ENCODE peak calls at places on chromosome 6, in four cellular contexts. One of them, this sample, is unnamed.

GRCh38 chr6:90645634-90646033 is 58.8 kb upstream of the MAP3K7 start:
- DNase-seq in brain microvascular endothelial cell: no peak
- DNase-seq in Panc1: no peak
- DNase-seq in GM10248: no peak
- DNase-seq in this sample: no peak

GRCh38 chr6:141752677-141753076 is 380.0 kb upstream of the GJE1 start:
- DNase-seq in brain microvascular endothelial cell: no peak
- DNase-seq in Panc1: no peak
- DNase-seq in GM10248: no peak
- DNase-seq in this sample: no peak

GRCh38 chr6:161405418-161405817 is 131.6 kb upstream of the AGPAT4 start:
- DNase-seq in brain microvascular endothelial cell: no peak
- DNase-seq in Panc1: no peak
- DNase-seq in GM10248: no peak
- DNase-seq in this sample: no peak

GRCh38 chr6:52568320-52568719 is 8.5 kb downstream of the TRAM2 start:
- DNase-seq in brain microvascular endothelial cell: no peak
- DNase-seq in Panc1: no peak
- DNase-seq in GM10248: no peak
- DNase-seq in this sample: no peak

GRCh38 chr6:69232506-69233194 is 564.2 kb downstream of the LMBRD1 start:
- DNase-seq in brain microvascular endothelial cell: peak
- DNase-seq in Panc1: no peak
- DNase-seq in GM10248: peak
- DNase-seq in this sample: peak

GRCh38 chr6:82068721-82069120 is 178.8 kb downstream of the IBTK start:
- DNase-seq in brain microvascular endothelial cell: no peak
- DNase-seq in Panc1: no peak
- DNase-seq in GM10248: no peak
- DNase-seq in this sample: no peak

GRCh38 chr6:8279094-8279805 is 156.1 kb downstream of the SLC35B3 start:
- DNase-seq in brain microvascular endothelial cell: no peak
- DNase-seq in Panc1: no peak
- DNase-seq in GM10248: no peak
- DNase-seq in this sample: no peak

GRCh38 chr6:155152211-155153076 is 111.4 kb upstream of the CLDN20 start:
- DNase-seq in brain microvascular endothelial cell: no peak
- DNase-seq in Panc1: no peak
- DNase-seq in GM10248: no peak
- DNase-seq in this sample: no peak

GRCh38 chr6:145733770-145734169 is 1.6 kb downstream of the EPM2A start:
- DNase-seq in brain microvascular endothelial cell: no peak
- DNase-seq in Panc1: no peak
- DNase-seq in GM10248: no peak
- DNase-seq in this sample: no peak

GRCh38 chr6:146419576-146419975 is 124.1 kb upstream of the RAB32 start:
- DNase-seq in brain microvascular endothelial cell: no peak
- DNase-seq in Panc1: no peak
- DNase-seq in GM10248: no peak
- DNase-seq in this sample: no peak

GRCh38 chr6:44512868-44513641 is 125.5 kb downstream of the CDC5L start:
- DNase-seq in brain microvascular endothelial cell: no peak
- DNase-seq in Panc1: no peak
- DNase-seq in GM10248: no peak
- DNase-seq in this sample: no peak

GRCh38 chr6:66103954-66104353 is 396.9 kb upstream of the EYS start:
- DNase-seq in brain microvascular endothelial cell: no peak
- DNase-seq in Panc1: no peak
- DNase-seq in GM10248: no peak
- DNase-seq in this sample: no peak

GRCh38 chr6:138593100-138593877 is 94.0 kb upstream of the NHSL1 start:
- DNase-seq in brain microvascular endothelial cell: peak
- DNase-seq in Panc1: peak
- DNase-seq in GM10248: peak
- DNase-seq in this sample: peak

GRCh38 chr6:127162808-127163207 is 44.3 kb downstream of the RSPO3 start:
- DNase-seq in brain microvascular endothelial cell: peak
- DNase-seq in Panc1: no peak
- DNase-seq in GM10248: no peak
- DNase-seq in this sample: no peak

GRCh38 chr6:159852877-159853276 is 37.9 kb upstream of the MAS1 start:
- DNase-seq in brain microvascular endothelial cell: no peak
- DNase-seq in Panc1: no peak
- DNase-seq in GM10248: no peak
- DNase-seq in this sample: no peak

GRCh38 chr6:3566812-3567211 is 110.0 kb upstream of the SLC22A23 start:
- DNase-seq in brain microvascular endothelial cell: peak
- DNase-seq in Panc1: no peak
- DNase-seq in GM10248: no peak
- DNase-seq in this sample: no peak

GRCh38 chr6:42349753-42350573 is 101.8 kb downstream of the TRERF1 start:
- DNase-seq in brain microvascular endothelial cell: no peak
- DNase-seq in Panc1: no peak
- DNase-seq in GM10248: no peak
- DNase-seq in this sample: no peak

GRCh38 chr6:47414517-47415167 is 62.9 kb upstream of the CD2AP start:
- DNase-seq in brain microvascular endothelial cell: peak
- DNase-seq in Panc1: peak
- DNase-seq in GM10248: peak
- DNase-seq in this sample: peak

GRCh38 chr6:30075987-30076311 is 380 bp upstream of the RNF39 start:
- DNase-seq in brain microvascular endothelial cell: no peak
- DNase-seq in Panc1: no peak
- DNase-seq in GM10248: peak
- DNase-seq in this sample: no peak

GRCh38 chr6:150667977-150668716 is 68.5 kb downstream of the PLEKHG1 start:
- DNase-seq in brain microvascular endothelial cell: peak
- DNase-seq in Panc1: no peak
- DNase-seq in GM10248: no peak
- DNase-seq in this sample: no peak

GRCh38 chr6:44470746-44471145 is 83.2 kb downstream of the CDC5L start:
- DNase-seq in brain microvascular endothelial cell: no peak
- DNase-seq in Panc1: no peak
- DNase-seq in GM10248: no peak
- DNase-seq in this sample: no peak

GRCh38 chr6:158653577-158654354 is 3.9 kb downstream of the SYTL3 start:
- DNase-seq in brain microvascular endothelial cell: no peak
- DNase-seq in Panc1: no peak
- DNase-seq in GM10248: peak
- DNase-seq in this sample: peak

GRCh38 chr6:22754111-22754510 is 184.7 kb downstream of the HDGFL1 start:
- DNase-seq in brain microvascular endothelial cell: peak
- DNase-seq in Panc1: no peak
- DNase-seq in GM10248: no peak
- DNase-seq in this sample: no peak

GRCh38 chr6:137853569-137854213 is 13.4 kb upstream of the TNFAIP3 start:
- DNase-seq in brain microvascular endothelial cell: no peak
- DNase-seq in Panc1: no peak
- DNase-seq in GM10248: no peak
- DNase-seq in this sample: no peak

GRCh38 chr6:20793174-20793573 is 258.9 kb downstream of the CDKAL1 start:
- DNase-seq in brain microvascular endothelial cell: no peak
- DNase-seq in Panc1: no peak
- DNase-seq in GM10248: no peak
- DNase-seq in this sample: no peak

GRCh38 chr6:20791932-20792331 is 257.7 kb downstream of the CDKAL1 start:
- DNase-seq in brain microvascular endothelial cell: no peak
- DNase-seq in Panc1: no peak
- DNase-seq in GM10248: no peak
- DNase-seq in this sample: no peak

GRCh38 chr6:20791074-20791473 is 256.8 kb downstream of the CDKAL1 start:
- DNase-seq in brain microvascular endothelial cell: no peak
- DNase-seq in Panc1: no peak
- DNase-seq in GM10248: no peak
- DNase-seq in this sample: peak

GRCh38 chr6:20790032-20790791 is 256.0 kb downstream of the CDKAL1 start:
- DNase-seq in brain microvascular endothelial cell: peak
- DNase-seq in Panc1: no peak
- DNase-seq in GM10248: no peak
- DNase-seq in this sample: no peak

GRCh38 chr6:20789162-20789561 is 254.9 kb downstream of the CDKAL1 start:
- DNase-seq in brain microvascular endothelial cell: no peak
- DNase-seq in Panc1: no peak
- DNase-seq in GM10248: no peak
- DNase-seq in this sample: no peak
- TF ChIP-seq CTCF in brain microvascular endothelial cell: no peak
- TF ChIP-seq CTCF in Panc1: peak
- TF ChIP-seq CTCF in GM10248: no peak
- TF ChIP-seq CTCF in this sample: no peak

GRCh38 chr6:111520519-111520918 is 37.5 kb upstream of the REV3L start:
- DNase-seq in brain microvascular endothelial cell: no peak
- DNase-seq in Panc1: no peak
- DNase-seq in GM10248: no peak
- DNase-seq in this sample: no peak
- TF ChIP-seq CTCF in brain microvascular endothelial cell: no peak
- TF ChIP-seq CTCF in Panc1: no peak
- TF ChIP-seq CTCF in GM10248: no peak
- TF ChIP-seq CTCF in this sample: no peak

GRCh38 chr6:107416179-107416578 is 43.2 kb downstream of the PDSS2 start:
- DNase-seq in brain microvascular endothelial cell: no peak
- DNase-seq in Panc1: no peak
- DNase-seq in GM10248: no peak
- DNase-seq in this sample: no peak

GRCh38 chr6:107419747-107420146 is 39.6 kb downstream of the PDSS2 start:
- DNase-seq in brain microvascular endothelial cell: peak
- DNase-seq in Panc1: no peak
- DNase-seq in GM10248: no peak
- DNase-seq in this sample: no peak

GRCh38 chr6:107414246-107414645 is 45.1 kb downstream of the PDSS2 start:
- DNase-seq in brain microvascular endothelial cell: no peak
- DNase-seq in Panc1: no peak
- DNase-seq in GM10248: no peak
- DNase-seq in this sample: no peak

GRCh38 chr6:107421696-107422256 is 37.6 kb downstream of the PDSS2 start:
- DNase-seq in brain microvascular endothelial cell: no peak
- DNase-seq in Panc1: no peak
- DNase-seq in GM10248: no peak
- DNase-seq in this sample: no peak

DNA sequence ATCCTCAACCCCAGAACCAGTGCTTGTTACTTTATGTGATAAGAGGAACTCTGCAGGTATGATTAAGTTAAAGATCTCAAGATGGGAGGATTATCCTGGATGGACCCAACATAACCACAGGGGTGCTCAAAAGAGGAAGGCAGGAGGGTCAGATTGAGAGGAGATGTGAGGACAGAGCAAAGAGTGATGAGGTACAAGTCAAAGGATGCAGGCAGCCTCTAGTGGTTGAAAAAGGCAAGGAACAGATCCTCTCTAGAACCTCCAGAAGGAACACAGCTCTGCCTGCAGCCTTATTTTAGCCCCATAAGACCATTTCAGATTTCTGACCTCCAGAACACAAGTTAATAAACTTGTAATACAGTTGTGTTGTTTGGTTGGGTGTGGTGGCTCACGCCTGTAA is 41.2 kb downstream of the PDSS2 start:
- DNase-seq in brain microvascular endothelial cell: peak
- DNase-seq in Panc1: peak
- DNase-seq in GM10248: peak
- DNase-seq in this sample: peak
- TF ChIP-seq CTCF in brain microvascular endothelial cell: peak
- TF ChIP-seq CTCF in Panc1: peak
- TF ChIP-seq CTCF in GM10248: peak
- TF ChIP-seq CTCF in this sample: peak

GRCh38 chr6:54011277-54011648 is 100.0 kb upstream of the MLIP start:
- DNase-seq in brain microvascular endothelial cell: no peak
- DNase-seq in Panc1: no peak
- DNase-seq in GM10248: no peak
- DNase-seq in this sample: no peak

GRCh38 chr6:54009052-54009654 is 102.1 kb upstream of the MLIP start:
- DNase-seq in brain microvascular endothelial cell: no peak
- DNase-seq in Panc1: no peak
- DNase-seq in GM10248: no peak
- DNase-seq in this sample: no peak

GRCh38 chr6:54013966-54014365 is 97.3 kb upstream of the MLIP start:
- DNase-seq in brain microvascular endothelial cell: no peak
- DNase-seq in Panc1: no peak
- DNase-seq in GM10248: no peak
- DNase-seq in this sample: no peak

GRCh38 chr6:54008589-54008988 is 102.7 kb upstream of the MLIP start:
- DNase-seq in brain microvascular endothelial cell: no peak
- DNase-seq in Panc1: no peak
- DNase-seq in GM10248: no peak
- DNase-seq in this sample: no peak

DNA sequence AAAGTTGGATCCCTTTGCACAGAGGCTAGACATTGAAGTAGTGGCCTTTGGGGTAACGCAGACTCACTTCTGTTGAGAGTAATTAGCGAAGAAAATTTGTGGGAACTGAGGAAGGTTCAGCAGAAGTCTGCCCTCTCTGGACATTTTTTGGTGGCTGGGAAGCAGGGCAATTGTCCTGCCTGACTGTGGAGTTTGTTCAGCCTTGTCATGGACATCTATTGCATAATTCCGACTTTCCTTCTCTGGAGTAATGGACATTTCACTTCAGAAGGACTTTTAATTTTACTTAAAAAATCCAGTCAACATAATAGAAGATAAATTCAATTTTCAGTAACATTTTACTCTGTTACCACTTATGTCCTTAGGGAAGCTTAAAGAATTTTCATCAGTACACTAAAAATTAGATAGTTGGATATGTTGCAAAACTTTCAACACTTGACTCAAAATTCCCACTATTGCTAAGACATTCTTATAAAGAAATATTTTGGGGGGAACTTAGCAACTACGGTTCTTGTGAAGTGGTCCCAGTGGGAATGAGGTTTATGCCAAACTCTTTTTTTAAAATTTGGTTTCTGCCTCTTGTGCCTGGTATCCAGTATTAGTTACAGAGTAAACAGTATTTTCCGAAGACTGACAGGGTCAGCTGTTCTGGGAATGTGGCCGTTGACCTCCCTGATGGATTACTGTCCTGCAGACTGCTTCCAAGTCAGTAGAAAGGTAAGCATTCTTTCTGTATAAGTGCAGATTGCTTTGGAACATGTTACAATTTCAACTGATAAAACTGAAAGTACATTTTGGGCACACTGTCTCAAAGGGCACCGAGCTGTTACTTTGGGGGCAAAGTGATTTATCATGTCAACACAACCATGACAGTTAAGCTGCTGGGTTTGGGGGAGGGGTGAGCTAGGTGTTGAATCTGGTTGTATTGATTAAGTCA is 100.6 kb upstream of the MLIP start:
- DNase-seq in brain microvascular endothelial cell: no peak
- DNase-seq in Panc1: no peak
- DNase-seq in GM10248: no peak
- DNase-seq in this sample: no peak
- TF ChIP-seq CTCF in brain microvascular endothelial cell: no peak
- TF ChIP-seq CTCF in Panc1: no peak
- TF ChIP-seq CTCF in GM10248: no peak
- TF ChIP-seq CTCF in this sample: no peak

GRCh38 chr6:134892362-134892761 is 57.5 kb downstream of the ALDH8A1 start:
- DNase-seq in brain microvascular endothelial cell: no peak
- DNase-seq in Panc1: no peak
- DNase-seq in GM10248: no peak
- DNase-seq in this sample: no peak
- TF ChIP-seq CTCF in brain microvascular endothelial cell: no peak
- TF ChIP-seq CTCF in Panc1: no peak
- TF ChIP-seq CTCF in GM10248: no peak
- TF ChIP-seq CTCF in this sample: no peak